ENCODE peak calls at places on chromosome 1, in four cellular contexts. F, X, Z and P are unnamed samples.
A peak's percentile ranks its signal among the peaks of the same experiment; 100 is the strongest.

GRCh38 chr1:85438353-85438752 is 26.6 kb downstream of the DDAH1 start:
- DNase-seq in F (no peak), X (no peak), Z (no peak), P (no peak)

GRCh38 chr1:193111641-193112090 is 6.5 kb upstream of the GLRX2 start:
- DNase-seq in F (no peak), X (peak; percentile 77), Z (peak; percentile 74), P (no peak)

GRCh38 chr1:40312238-40313205 is 4.6 kb downstream of the COL9A2 start:
- DNase-seq in F (no peak), X (no peak), Z (no peak), P (no peak)

GRCh38 chr1:243977104-243977503 is 74.0 kb upstream of the ZBTB18 start:
- DNase-seq in F (no peak), X (no peak), Z (no peak), P (no peak)

GRCh38 chr1:24713736-24714135 is 31.5 kb upstream of the CLIC4 start:
- DNase-seq in F (no peak), X (peak; percentile 57), Z (no peak), P (no peak)

GRCh38 chr1:55375617-55376258 is 160.6 kb upstream of the USP24 start:
- DNase-seq in F (peak; percentile 84), X (peak; percentile 69), Z (no peak), P (peak; percentile 24)

GRCh38 chr1:42183646-42184268 is 19.2 kb upstream of the GUCA2A start:
- DNase-seq in F (no peak), X (no peak), Z (no peak), P (no peak)

GRCh38 chr1:19395678-19396192 is 83.6 kb downstream of the SLC66A1 start:
- DNase-seq in F (no peak), X (no peak), Z (no peak), P (no peak)

GRCh38 chr1:219806642-219807041 is 121.7 kb downstream of the SLC30A10 start:
- DNase-seq in F (no peak), X (no peak), Z (no peak), P (no peak)

GRCh38 chr1:45929257-45929687 is 125.9 kb downstream of the MAST2 start:
- DNase-seq in F (no peak), X (peak; percentile 88), Z (no peak), P (no peak)

GRCh38 chr1:39158330-39159086 is 46.0 kb upstream of the MACF1 start:
- DNase-seq in F (no peak), X (peak; percentile 85), Z (peak; percentile 91), P (no peak)

GRCh38 chr1:247531937-247532336 is 4.3 kb downstream of the OR2C3 start:
- DNase-seq in F (no peak), X (no peak), Z (no peak), P (no peak)

GRCh38 chr1:36116906-36117305 is 8.1 kb downstream of the COL8A2 start:
- DNase-seq in F (no peak), X (no peak), Z (no peak), P (no peak)

GRCh38 chr1:40636777-40637176 is 28.7 kb downstream of the RIMS3 start:
- DNase-seq in F (no peak), X (peak; percentile 43), Z (no peak), P (no peak)

GRCh38 chr1:186634511-186634910 is 45.7 kb downstream of the PTGS2 start:
- DNase-seq in F (no peak), X (no peak), Z (no peak), P (no peak)

GRCh38 chr1:114482585-114482984 is 28.4 kb downstream of the TRIM33 start:
- DNase-seq in F (no peak), X (no peak), Z (no peak), P (no peak)

GRCh38 chr1:44375547-44375946 is 20.5 kb upstream of the ERI3 start:
- DNase-seq in F (no peak), X (no peak), Z (no peak), P (no peak)

GRCh38 chr1:33188572-33189275 is 6.9 kb upstream of the TRIM62 start:
- DNase-seq in F (peak; percentile 68), X (no peak), Z (no peak), P (no peak)

GRCh38 chr1:68723791-68724190 is 226.9 kb upstream of the DEPDC1 start:
- DNase-seq in F (no peak), X (no peak), Z (no peak), P (no peak)

GRCh38 chr1:60942291-60942690 is 140.1 kb upstream of the NFIA start:
- DNase-seq in F (no peak), X (no peak), Z (no peak), P (no peak)

GRCh38 chr1:182193908-182194550 is 132.5 kb upstream of the ZNF648 start:
- DNase-seq in F (no peak), X (no peak), Z (no peak), P (no peak)

GRCh38 chr1:44675186-44675585 is 672 bp downstream of the ARMH1 start:
- DNase-seq in F (no peak), X (no peak), Z (no peak), P (no peak)

GRCh38 chr1:185352067-185352466 is 35.0 kb upstream of the IVNS1ABP start:
- DNase-seq in F (no peak), X (no peak), Z (no peak), P (no peak)

GRCh38 chr1:63861055-63861691 is 87.4 kb downstream of the ROR1 start:
- DNase-seq in F (no peak), X (no peak), Z (no peak), P (no peak)

GRCh38 chr1:153957744-153958110 is 685 bp downstream of the CRTC2 start:
- DNase-seq in F (no peak), X (no peak), Z (no peak), P (peak; percentile 16)

GRCh38 chr1:212968385-212968863 is 18.1 kb downstream of the VASH2 start:
- DNase-seq in F (no peak), X (no peak), Z (peak; percentile 2), P (no peak)

GRCh38 chr1:86503477-86504129 is 34.9 kb downstream of the CLCA1 start:
- DNase-seq in F (no peak), X (peak; percentile 75), Z (no peak), P (no peak)

GRCh38 chr1:9294440-9294773 is 1.7 kb downstream of the SPSB1 start:
- DNase-seq in F (no peak), X (no peak), Z (no peak), P (no peak)

GRCh38 chr1:111542187-111542586 is 38.8 kb upstream of the ADORA3 start:
- DNase-seq in F (no peak), X (peak; percentile 62), Z (no peak), P (no peak)

GRCh38 chr1:88509369-88509768 is 174.7 kb upstream of the PKN2 start:
- DNase-seq in F (no peak), X (no peak), Z (no peak), P (no peak)

GRCh38 chr1:88503656-88504055 is 180.4 kb upstream of the PKN2 start:
- DNase-seq in F (no peak), X (no peak), Z (no peak), P (no peak)

GRCh38 chr1:88502814-88503339 is 181.2 kb upstream of the PKN2 start:
- DNase-seq in F (no peak), X (no peak), Z (no peak), P (no peak)

GRCh38 chr1:88504601-88505000 is 179.5 kb upstream of the PKN2 start:
- DNase-seq in F (no peak), X (no peak), Z (no peak), P (no peak)
- H3K4me1 ChIP-seq in F (peaks cover 8% of the 10 kb centered on the region), X (no peaks in the 10 kb centered on the region), Z (no peaks in the 10 kb centered on the region), P (no peaks in the 10 kb centered on the region)

GRCh38 chr1:228342627-228343210 is 63.9 kb downstream of the TRIM11 start:
- DNase-seq in F (no peak), X (peak; percentile 28), Z (peak; percentile 17), P (no peak)
- H3K9me3 ChIP-seq in F (peaks cover 11% of the 10 kb centered on the region), X (no peaks in the 10 kb centered on the region), Z (no peaks in the 10 kb centered on the region), P (no peaks in the 10 kb centered on the region)

GRCh38 chr1:21901473-21901847 is 35.6 kb downstream of the HSPG2 start:
- DNase-seq in F (no peak), X (no peak), Z (no peak), P (no peak)
- TF ChIP-seq CTCF in F (peak; percentile 30), X (no peak), Z (no peak), P (no peak)

GRCh38 chr1:20421441-20421840 is 64.6 kb downstream of the CAMK2N1 start:
- DNase-seq in F (no peak), X (no peak), Z (no peak), P (no peak)

GRCh38 chr1:20417581-20417980 is 68.4 kb downstream of the CAMK2N1 start:
- DNase-seq in F (no peak), X (no peak), Z (no peak), P (no peak)

GRCh38 chr1:20413791-20414140 is 72.2 kb downstream of the CAMK2N1 start:
- DNase-seq in F (no peak), X (peak; percentile 18), Z (no peak), P (no peak)

GRCh38 chr1:20413136-20413790 is 72.7 kb downstream of the CAMK2N1 start:
- DNase-seq in F (no peak), X (peak; percentile 9), Z (no peak), P (no peak)

GRCh38 chr1:20416706-20417105 is 69.3 kb downstream of the CAMK2N1 start:
- DNase-seq in F (no peak), X (peak; percentile 15), Z (no peak), P (no peak)
- H3K4me1 ChIP-seq in F (no peaks in the 10 kb centered on the region), X (peaks cover 5% of the 10 kb centered on the region), Z (no peaks in the 10 kb centered on the region), P (no peaks in the 10 kb centered on the region)

GRCh38 chr1:158984386-158984785 is 25.3 kb upstream of the IFI16 start:
- DNase-seq in F (no peak), X (no peak), Z (no peak), P (no peak)
- H3K9me3 ChIP-seq in F (no peaks in the 10 kb centered on the region), X (peaks cover 21% of the 10 kb centered on the region), Z (no peaks in the 10 kb centered on the region), P (no peaks in the 10 kb centered on the region)

DNA sequence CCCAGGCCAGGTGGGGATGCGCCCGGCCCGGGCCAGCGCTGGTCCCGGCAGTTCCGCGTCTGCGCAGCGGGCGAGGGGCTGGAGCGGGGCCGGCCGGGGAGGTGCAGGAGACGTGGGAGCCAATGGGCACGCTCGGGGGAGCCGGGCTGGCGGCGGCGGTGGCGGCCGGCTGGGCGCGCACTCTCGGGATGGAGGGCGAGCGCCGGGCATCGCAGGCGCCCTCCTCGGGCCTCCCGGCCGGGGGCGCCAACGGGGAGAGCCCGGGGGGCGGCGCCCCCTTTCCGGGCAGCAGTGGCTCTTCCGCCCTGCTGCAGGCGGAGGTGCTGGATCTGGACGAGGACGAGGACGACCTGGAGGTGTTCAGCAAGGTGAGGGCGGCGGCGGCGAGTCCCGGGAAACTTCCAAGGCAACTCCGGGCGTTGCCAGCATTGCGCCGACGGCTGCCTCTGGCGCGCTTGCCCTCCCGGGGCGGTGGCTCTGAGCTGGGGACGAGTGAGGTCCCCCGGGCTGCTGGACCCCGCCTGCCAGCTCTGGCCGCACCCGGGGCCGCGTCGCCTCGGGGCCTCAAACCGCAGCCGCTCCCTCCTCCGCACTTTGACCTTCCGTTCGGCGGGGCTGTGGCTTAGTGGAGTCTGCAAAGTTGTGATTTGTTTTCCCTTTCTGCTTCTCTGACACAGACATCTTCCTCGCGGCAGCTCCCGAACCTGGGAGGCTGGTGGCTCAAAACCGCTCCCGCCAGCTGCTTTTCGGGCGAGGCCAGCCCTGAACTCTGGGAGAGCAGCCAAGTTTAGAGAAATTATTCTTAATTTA is at the start of gene SNX7:
- DNase-seq in F (no peak), X (peak; percentile 94), Z (peak; percentile 78), P (no peak)
- TF ChIP-seq CTCF in F (peak; percentile 40), X (peak; percentile 63), Z (no peak), P (no peak)

DNA sequence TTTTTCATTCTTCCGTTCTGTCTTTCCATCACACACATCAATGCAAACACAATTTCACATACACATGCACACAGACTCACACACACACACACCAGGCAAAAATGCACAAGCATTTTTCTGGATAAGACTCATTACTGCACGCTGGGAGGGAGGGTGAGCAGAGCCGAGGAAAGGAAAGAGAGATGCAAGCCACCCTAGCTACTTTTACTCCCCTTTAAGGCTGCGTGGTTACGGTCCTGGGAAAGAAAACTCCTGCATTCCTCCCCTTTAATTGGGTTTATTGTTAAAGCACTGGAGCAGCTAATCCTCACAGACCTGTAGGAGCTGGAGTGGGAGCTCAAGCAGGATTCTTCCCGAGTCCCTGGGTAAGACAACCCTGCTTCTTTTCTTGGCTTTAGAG is at the start of gene CAMK1G:
- DNase-seq in F (no peak), X (peak; percentile 84), Z (no peak), P (no peak)
- H3K4me1 ChIP-seq in F (peaks cover 9% of the 10 kb centered on the region), X (peaks cover 4% of the 10 kb centered on the region), Z (peaks cover 4% of the 10 kb centered on the region), P (no peaks in the 10 kb centered on the region)